ENCODE peak calls at places on chromosomes 3 and 15, in six cellular contexts. K, T, N, M, O and F are unnamed samples.

GRCh38 chr15:74420193-74420905 is 13.4 kb downstream of the SEMA7A start:
- DNase-seq in K (no peak), M (peak), N (peak), T (no peak), O (no peak), F (no peak)

GRCh38 chr15:89781891-89782618 is 5.9 kb downstream of the MESP2 start:
- DNase-seq in M (no peak), N (peak), O (no peak), K (no peak), T (no peak), F (no peak)

GRCh38 chr3:59163953-59164352 is 114.1 kb upstream of the CFAP20DC start:
- DNase-seq in K (no peak), O (no peak), M (no peak), N (no peak), T (no peak), F (no peak)

GRCh38 chr3:56157693-56158092 is 310.6 kb downstream of the ERC2 start:
- DNase-seq in M (no peak), T (no peak), O (no peak), K (peak), N (peak), F (no peak)

GRCh38 chr15:101453123-101454120 is 36.1 kb downstream of the PCSK6 start:
- DNase-seq in M (no peak), O (no peak), N (no peak), K (peak), T (no peak), F (no peak)

GRCh38 chr3:126033765-126034164 is 50.2 kb downstream of the SLC41A3 start:
- DNase-seq in M (no peak), O (no peak), N (no peak), K (no peak), T (no peak), F (no peak)

GRCh38 chr15:77083381-77084160 is 12.7 kb upstream of the TSPAN3 start:
- DNase-seq in N (peak), K (peak), T (peak), M (peak), O (peak), F (peak)

GRCh38 chr3:184240384-184241140 is 8.2 kb downstream of the ALG3 start:
- DNase-seq in M (no peak), O (peak), K (peak), N (no peak), T (no peak), F (no peak)

GRCh38 chr3:124928333-124929202 is 6.0 kb downstream of the MUC13 start:
- DNase-seq in N (peak), T (peak), K (peak), O (peak), M (peak), F (peak)

GRCh38 chr15:95450413-95450812 is 880.1 kb upstream of the NR2F2 start:
- DNase-seq in O (no peak), T (no peak), K (no peak), M (no peak), N (no peak), F (no peak)

GRCh38 chr3:185924375-185924774 is 13.4 kb downstream of the TRA2B start:
- DNase-seq in N (no peak), O (no peak), T (no peak), M (no peak), K (no peak), F (no peak)

GRCh38 chr15:73694419-73694818 is 10.2 kb downstream of the CD276 start:
- DNase-seq in O (no peak), T (no peak), N (no peak), K (no peak), M (no peak), F (no peak)

GRCh38 chr3:38662544-38662943 is 13.1 kb upstream of the SCN5A start:
- DNase-seq in T (no peak), O (no peak), K (peak), N (peak), M (no peak), F (no peak)

GRCh38 chr3:162285252-162285651 is 788.6 kb downstream of the OTOL1 start:
- DNase-seq in M (peak), N (no peak), T (no peak), O (no peak), K (no peak), F (no peak)

GRCh38 chr3:8764528-8764927 is 4.9 kb downstream of the OXTR start:
- DNase-seq in O (no peak), T (no peak), M (no peak), N (no peak), K (no peak), F (no peak)

GRCh38 chr3:78838362-78838761 is 929.4 kb downstream of the ROBO1 start:
- DNase-seq in K (no peak), N (no peak), O (no peak), M (no peak), T (no peak), F (no peak)

GRCh38 chr3:197354195-197355059 is 56.0 kb upstream of the DLG1 start:
- DNase-seq in M (peak), K (peak), N (peak), T (no peak), O (no peak), F (no peak)

GRCh38 chr3:95438274-95438673 is 1375.4 kb downstream of the NSUN3 start:
- DNase-seq in T (no peak), O (no peak), K (peak), N (no peak), M (no peak), F (no peak)

GRCh38 chr3:145963111-145963510 is 197.9 kb downstream of the PLOD2 start:
- DNase-seq in T (no peak), M (no peak), N (no peak), O (no peak), K (no peak), F (no peak)

DNA sequence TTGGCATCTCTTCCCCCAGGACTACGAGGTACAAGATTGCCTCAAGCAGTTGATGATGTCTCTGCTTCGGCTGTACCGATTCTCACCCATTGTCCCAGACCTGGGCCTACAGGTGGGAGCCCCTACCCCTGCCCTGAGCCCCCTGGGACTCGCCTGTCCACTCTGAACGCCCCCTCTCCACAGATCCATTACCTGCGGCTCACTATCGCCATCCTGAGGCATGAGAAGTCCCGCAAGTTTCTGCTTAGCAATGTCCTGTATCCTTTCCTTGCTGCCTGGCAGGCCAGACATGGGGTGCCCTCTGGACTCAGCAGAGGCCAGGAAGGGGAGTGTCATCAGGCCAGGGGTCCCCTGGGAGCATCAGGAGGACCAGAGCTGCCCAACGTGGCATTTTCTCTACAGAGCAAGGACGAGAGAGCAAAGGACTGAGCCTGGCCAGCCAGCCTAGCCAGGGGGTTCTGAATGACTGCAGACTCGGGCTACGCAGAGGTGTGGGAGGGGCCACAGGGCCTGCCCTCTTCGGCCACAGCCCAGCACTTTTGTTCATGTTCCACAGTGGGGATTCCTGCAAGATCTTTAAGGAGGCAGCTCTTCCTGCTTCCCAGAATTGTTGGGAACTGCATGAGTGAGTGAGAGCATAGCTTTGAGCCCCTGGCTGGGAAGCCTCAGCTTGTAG is 11.2 kb downstream of the RNF123 start:
- DNase-seq in O (no peak), N (no peak), T (no peak), M (no peak), K (peak), F (no peak)
- TF ChIP-seq CTCF in O (no peak), N (no peak), T (peak), M (no peak), K (peak), F (no peak)

DNA sequence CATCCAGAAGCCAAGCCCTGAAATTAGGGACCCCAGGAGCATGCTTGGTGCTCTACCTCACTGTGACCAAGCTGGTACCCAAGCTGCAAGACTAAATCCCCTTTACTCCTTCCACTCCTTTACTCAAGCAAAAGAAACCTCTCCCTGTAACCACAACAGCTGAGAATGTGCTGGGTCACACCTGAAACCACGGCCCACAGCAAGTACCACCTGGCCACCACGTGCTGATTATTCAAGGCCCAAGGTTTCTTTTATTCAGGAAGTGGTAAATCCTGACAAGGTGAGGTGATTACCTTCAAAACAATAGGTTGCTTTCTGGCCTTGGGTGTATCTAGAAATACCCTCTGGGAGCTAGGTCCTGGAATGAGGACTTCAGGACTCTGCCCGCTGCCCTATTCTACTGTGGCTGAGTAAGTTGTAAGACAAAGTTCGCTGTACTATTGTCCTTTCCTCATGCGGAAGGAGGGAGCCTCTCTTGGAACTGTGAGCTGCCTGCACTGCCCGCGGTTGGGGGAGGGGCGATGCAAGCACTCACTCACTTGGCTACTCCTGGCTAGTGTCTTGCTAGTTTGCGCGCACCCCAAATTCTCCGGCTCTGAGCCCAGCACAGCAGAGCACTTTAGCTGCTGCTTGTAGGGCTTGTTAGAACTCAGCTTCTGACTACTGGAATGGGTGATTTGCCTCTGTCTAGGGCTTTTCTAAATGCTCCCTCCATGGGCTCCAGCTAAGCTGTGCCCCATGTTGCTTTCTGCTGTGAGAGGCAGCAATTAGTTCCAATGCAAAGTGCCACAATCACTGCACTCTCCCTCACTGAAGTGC is 487.1 kb upstream of the CNTN3 start:
- DNase-seq in N (no peak), K (peak), O (peak), T (no peak), M (no peak), F (no peak)
- TF ChIP-seq CTCF in N (no peak), K (no peak), O (no peak), T (no peak), M (no peak), F (no peak)

GRCh38 chr3:109224333-109224732 is 87.8 kb downstream of the C3orf85 start:
- DNase-seq in T (no peak), N (no peak), M (no peak), O (peak), K (peak), F (no peak)
- TF ChIP-seq CTCF in T (peak), N (no peak), M (no peak), O (peak), K (peak), F (no peak)

GRCh38 chr15:66165856-66166255 is 87.7 kb downstream of the MEGF11 start:
- DNase-seq in M (no peak), T (no peak), O (no peak), K (no peak), N (no peak), F (no peak)
- TF ChIP-seq CTCF in M (no peak), T (no peak), O (no peak), K (no peak), N (no peak), F (no peak)

DNA sequence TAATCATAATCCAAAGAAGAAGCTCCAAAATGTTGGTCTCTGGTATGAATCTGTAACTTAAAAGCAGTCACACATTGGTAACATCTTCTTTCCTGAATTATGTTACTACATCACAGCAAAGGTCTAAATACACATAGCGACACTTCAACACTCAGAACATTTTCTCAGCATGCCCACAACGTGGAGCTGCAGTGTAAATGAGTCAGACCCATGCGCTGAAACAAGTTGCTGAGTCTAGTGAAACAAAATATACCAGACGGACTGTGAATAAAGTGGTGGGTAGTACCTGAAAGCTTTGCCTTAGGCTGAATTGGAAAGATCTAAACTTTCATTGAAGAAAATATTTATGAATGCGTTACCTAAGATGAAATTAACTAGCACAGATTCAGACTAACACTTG is 33.2 kb upstream of the GOLGA8B start:
- DNase-seq in O (no peak), T (no peak), M (peak), N (peak), K (no peak), F (no peak)
- TF ChIP-seq CTCF in O (no peak), T (peak), M (peak), N (peak), K (peak), F (no peak)

GRCh38 chr3:48637305-48637704 is 2.0 kb upstream of the SLC26A6 start:
- DNase-seq in T (no peak), M (no peak), N (no peak), O (no peak), K (no peak), F (no peak)
- TF ChIP-seq CTCF in T (no peak), M (no peak), N (no peak), O (no peak), K (no peak), F (no peak)

GRCh38 chr3:54625805-54626787 is 301.8 kb downstream of the LRTM1 start:
- DNase-seq in T (no peak), M (no peak), K (no peak), O (no peak), N (no peak), F (no peak)
- TF ChIP-seq CTCF in T (no peak), M (no peak), K (no peak), O (no peak), N (no peak), F (no peak)